ENCODE peak calls at places on chromosomes 4 and X, in seven cellular contexts. V is substantia nigra, F is sciatic nerve, B is RWPE1, X is stomach, U is NCI-H446, M is kidney. J is an unnamed sample.

GRCh38 chrX:153598541-153599191 is at the start of gene CCNQ:
- DNase-seq in V (no peak), F (no peak), B (peak), X (peak), U (peak), M (peak), J (no peak)

GRCh38 chrX:150533863-150534262 is 34.6 kb upstream of the MTM1 start:
- DNase-seq in V (no peak), F (no peak), B (no peak), X (no peak), U (no peak), M (no peak), J (no peak)

GRCh38 chr4:125483278-125483677 is 168.5 kb downstream of the FAT4 start:
- DNase-seq in V (no peak), F (no peak), B (no peak), X (no peak), U (no peak), M (no peak), J (no peak)

GRCh38 chr4:134465417-134465816 is 263.8 kb upstream of the PABPC4L start:
- DNase-seq in V (peak), F (no peak), B (no peak), X (no peak), U (no peak), M (no peak), J (no peak)

GRCh38 chrX:124346064-124346876 is at the start of gene SH2D1A:
- DNase-seq in V (no peak), F (no peak), B (no peak), X (no peak), U (no peak), M (no peak), J (no peak)

GRCh38 chr4:82773049-82773448 is 25.5 kb downstream of the SCD5 start:
- DNase-seq in V (peak), F (no peak), B (no peak), X (no peak), U (no peak), M (no peak), J (no peak)

GRCh38 chr4:64016893-64017292 is 392.4 kb downstream of the TECRL start:
- DNase-seq in V (no peak), F (no peak), B (no peak), X (no peak), U (no peak), M (no peak), J (no peak)

GRCh38 chr4:108018038-108018883 is 28.6 kb downstream of the HADH start:
- DNase-seq in V (peak), F (peak), B (peak), X (peak), U (peak), M (peak), J (peak)

GRCh38 chr4:79198886-79199591 is 126.8 kb downstream of the NAA11 start:
- DNase-seq in V (no peak), F (no peak), B (no peak), X (no peak), U (peak), M (no peak), J (no peak)

GRCh38 chrX:136850441-136851175 is 29.9 kb downstream of the RBMX start:
- DNase-seq in V (no peak), F (no peak), B (no peak), X (no peak), U (no peak), M (no peak), J (no peak)

GRCh38 chrX:41412261-41413167 is 34.6 kb upstream of the NYX start:
- DNase-seq in V (no peak), F (peak), B (no peak), X (peak), U (no peak), M (no peak), J (no peak)

GRCh38 chr4:53586121-53586816 is 5.0 kb downstream of the LNX1 start:
- DNase-seq in V (no peak), F (no peak), B (peak), X (no peak), U (no peak), M (no peak), J (no peak)

GRCh38 chr4:25007608-25008007 is 23.1 kb downstream of the LGI2 start:
- DNase-seq in V (no peak), F (no peak), B (no peak), X (no peak), U (no peak), M (no peak), J (no peak)

GRCh38 chrX:38232287-38232686 is 11.6 kb upstream of the SRPX start:
- DNase-seq in V (no peak), F (no peak), B (no peak), X (no peak), U (no peak), M (no peak), J (no peak)

GRCh38 chr4:169723207-169723606 is 34.5 kb downstream of the HPF1 start:
- DNase-seq in V (no peak), F (no peak), B (no peak), X (no peak), U (no peak), M (no peak), J (no peak)

GRCh38 chrX:110561036-110561435 is 202.4 kb downstream of the RTL9 start:
- DNase-seq in V (no peak), F (no peak), B (no peak), X (no peak), U (no peak), M (peak), J (no peak)

GRCh38 chr4:15961778-15962510 is 1.0 kb downstream of the FGFBP2 start:
- DNase-seq in V (no peak), F (no peak), B (no peak), X (no peak), U (no peak), M (no peak), J (no peak)

GRCh38 chr4:173037242-173037641 is 131.4 kb upstream of the GALNT7 start:
- DNase-seq in V (no peak), F (no peak), B (no peak), X (no peak), U (no peak), M (no peak), J (no peak)

GRCh38 chrX:133921764-133922389 is 63.5 kb downstream of the GPC3 start:
- DNase-seq in V (peak), F (no peak), B (peak), X (peak), U (peak), M (no peak), J (peak)

GRCh38 chr4:5881340-5881739 is 11.5 kb downstream of the CRMP1 start:
- DNase-seq in V (no peak), F (no peak), B (no peak), X (no peak), U (no peak), M (no peak), J (no peak)

GRCh38 chrX:45400380-45400779 is 199.7 kb upstream of the DIPK2B start:
- DNase-seq in V (no peak), F (no peak), B (no peak), X (no peak), U (no peak), M (no peak), J (no peak)

GRCh38 chr4:80266267-80266901 is at the start of gene FGF5:
- DNase-seq in V (no peak), F (no peak), B (peak), X (no peak), U (peak), M (peak), J (peak)

GRCh38 chrX:114626323-114626722 is 42.4 kb downstream of the HTR2C start:
- DNase-seq in V (no peak), F (no peak), B (no peak), X (no peak), U (no peak), M (no peak), J (no peak)